ENCODE peak calls at places on chromosomes 4 and X, in nine cellular contexts. One of them, this sample, is unnamed.

GRCh38 chrX:41384041-41384705 is 50.2 kb downstream of the DDX3X start:
- DNase-seq in HepG2: no peak
- DNase-seq in IMR-90: peak
- DNase-seq in tibial nerve: peak
- DNase-seq in GM12891: no peak
- DNase-seq in suprapubic skin: peak
- DNase-seq in heart left ventricle: peak
- DNase-seq in lower leg skin: peak
- DNase-seq in GM12892: no peak
- DNase-seq in this sample: peak

GRCh38 chr4:186728631-186729271 is 5.1 kb upstream of the FAT1 start:
- DNase-seq in heart left ventricle: no peak
- DNase-seq in HepG2: peak
- DNase-seq in tibial nerve: no peak
- DNase-seq in lower leg skin: no peak
- DNase-seq in suprapubic skin: no peak
- DNase-seq in IMR-90: no peak
- DNase-seq in GM12891: no peak
- DNase-seq in GM12892: no peak
- DNase-seq in this sample: no peak

GRCh38 chrX:38868941-38869378 is 67.7 kb downstream of the MID1IP1 start:
- DNase-seq in IMR-90: peak
- DNase-seq in heart left ventricle: no peak
- DNase-seq in GM12891: no peak
- DNase-seq in suprapubic skin: no peak
- DNase-seq in tibial nerve: no peak
- DNase-seq in HepG2: no peak
- DNase-seq in lower leg skin: peak
- DNase-seq in GM12892: no peak
- DNase-seq in this sample: no peak

GRCh38 chr4:16162891-16163290 is 63.4 kb downstream of the TAPT1 start:
- DNase-seq in suprapubic skin: no peak
- DNase-seq in IMR-90: no peak
- DNase-seq in heart left ventricle: no peak
- DNase-seq in GM12892: no peak
- DNase-seq in GM12891: no peak
- DNase-seq in lower leg skin: no peak
- DNase-seq in HepG2: no peak
- DNase-seq in tibial nerve: no peak
- DNase-seq in this sample: no peak

GRCh38 chr4:6308890-6309643 is 39.4 kb downstream of the WFS1 start:
- DNase-seq in HepG2: peak
- DNase-seq in IMR-90: no peak
- DNase-seq in tibial nerve: no peak
- DNase-seq in GM12891: no peak
- DNase-seq in heart left ventricle: peak
- DNase-seq in lower leg skin: no peak
- DNase-seq in GM12892: no peak
- DNase-seq in suprapubic skin: no peak
- DNase-seq in this sample: no peak

GRCh38 chr4:176834531-176834930 is 41.8 kb upstream of the VEGFC start:
- DNase-seq in suprapubic skin: no peak
- DNase-seq in IMR-90: no peak
- DNase-seq in GM12891: no peak
- DNase-seq in lower leg skin: no peak
- DNase-seq in tibial nerve: no peak
- DNase-seq in heart left ventricle: no peak
- DNase-seq in GM12892: no peak
- DNase-seq in HepG2: no peak
- DNase-seq in this sample: no peak

GRCh38 chr4:98524271-98524670 is 134.1 kb downstream of the TSPAN5 start:
- DNase-seq in GM12892: no peak
- DNase-seq in lower leg skin: no peak
- DNase-seq in heart left ventricle: no peak
- DNase-seq in IMR-90: no peak
- DNase-seq in suprapubic skin: no peak
- DNase-seq in tibial nerve: no peak
- DNase-seq in HepG2: no peak
- DNase-seq in GM12891: no peak
- DNase-seq in this sample: no peak

GRCh38 chr4:156774422-156774821 is 197.2 kb downstream of the PDGFC start:
- DNase-seq in heart left ventricle: no peak
- DNase-seq in tibial nerve: no peak
- DNase-seq in GM12892: no peak
- DNase-seq in HepG2: peak
- DNase-seq in GM12891: no peak
- DNase-seq in IMR-90: peak
- DNase-seq in suprapubic skin: no peak
- DNase-seq in lower leg skin: peak
- DNase-seq in this sample: no peak

GRCh38 chrX:71621644-71622346 is 3.5 kb upstream of the CXCR3 start:
- DNase-seq in tibial nerve: no peak
- DNase-seq in lower leg skin: no peak
- DNase-seq in GM12892: no peak
- DNase-seq in GM12891: no peak
- DNase-seq in suprapubic skin: no peak
- DNase-seq in HepG2: no peak
- DNase-seq in IMR-90: peak
- DNase-seq in heart left ventricle: no peak
- DNase-seq in this sample: no peak

GRCh38 chr4:98746530-98746929 is 88.1 kb upstream of the TSPAN5 start:
- DNase-seq in IMR-90: peak
- DNase-seq in tibial nerve: no peak
- DNase-seq in heart left ventricle: no peak
- DNase-seq in suprapubic skin: no peak
- DNase-seq in HepG2: no peak
- DNase-seq in GM12891: no peak
- DNase-seq in lower leg skin: no peak
- DNase-seq in GM12892: no peak
- DNase-seq in this sample: no peak

GRCh38 chrX:307261-308111 is 11.1 kb downstream of the GTPBP6 start:
- DNase-seq in suprapubic skin: peak
- DNase-seq in IMR-90: no peak
- DNase-seq in tibial nerve: no peak
- DNase-seq in GM12891: no peak
- DNase-seq in lower leg skin: no peak
- DNase-seq in heart left ventricle: peak
- DNase-seq in HepG2: no peak
- DNase-seq in GM12892: peak
- DNase-seq in this sample: no peak

GRCh38 chr4:26406346-26406975 is 83.8 kb downstream of the CCKAR start:
- DNase-seq in suprapubic skin: no peak
- DNase-seq in IMR-90: peak
- DNase-seq in lower leg skin: no peak
- DNase-seq in GM12891: no peak
- DNase-seq in heart left ventricle: no peak
- DNase-seq in HepG2: no peak
- DNase-seq in tibial nerve: no peak
- DNase-seq in GM12892: no peak
- DNase-seq in this sample: no peak

GRCh38 chr4:23881674-23882337 is 8.0 kb downstream of the PPARGC1A start:
- DNase-seq in HepG2: peak
- DNase-seq in GM12891: no peak
- DNase-seq in tibial nerve: no peak
- DNase-seq in GM12892: no peak
- DNase-seq in heart left ventricle: no peak
- DNase-seq in IMR-90: no peak
- DNase-seq in suprapubic skin: no peak
- DNase-seq in lower leg skin: no peak
- DNase-seq in this sample: no peak

GRCh38 chr4:78613522-78614311 is 62.1 kb downstream of the ANXA3 start:
- DNase-seq in lower leg skin: no peak
- DNase-seq in heart left ventricle: no peak
- DNase-seq in HepG2: no peak
- DNase-seq in suprapubic skin: no peak
- DNase-seq in GM12891: no peak
- DNase-seq in IMR-90: no peak
- DNase-seq in tibial nerve: no peak
- DNase-seq in GM12892: no peak
- DNase-seq in this sample: no peak

GRCh38 chr4:151012836-151013235 is 2.2 kb downstream of the LRBA start:
- DNase-seq in tibial nerve: no peak
- DNase-seq in suprapubic skin: no peak
- DNase-seq in HepG2: no peak
- DNase-seq in IMR-90: no peak
- DNase-seq in GM12891: no peak
- DNase-seq in heart left ventricle: no peak
- DNase-seq in lower leg skin: no peak
- DNase-seq in GM12892: no peak
- DNase-seq in this sample: no peak

GRCh38 chr4:151014521-151015457 is at the start of gene LRBA:
- DNase-seq in HepG2: peak
- DNase-seq in GM12892: peak
- DNase-seq in tibial nerve: peak
- DNase-seq in lower leg skin: peak
- DNase-seq in GM12891: peak
- DNase-seq in IMR-90: peak
- DNase-seq in suprapubic skin: no peak
- DNase-seq in heart left ventricle: peak
- DNase-seq in this sample: peak

GRCh38 chr4:151013491-151013890 is 1.6 kb downstream of the LRBA start:
- DNase-seq in GM12892: no peak
- DNase-seq in heart left ventricle: no peak
- DNase-seq in IMR-90: no peak
- DNase-seq in lower leg skin: no peak
- DNase-seq in HepG2: no peak
- DNase-seq in suprapubic skin: no peak
- DNase-seq in tibial nerve: no peak
- DNase-seq in GM12891: no peak
- DNase-seq in this sample: no peak

GRCh38 chr4:151013944-151014343 is 1.1 kb downstream of the LRBA start:
- DNase-seq in HepG2: no peak
- DNase-seq in lower leg skin: no peak
- DNase-seq in heart left ventricle: no peak
- DNase-seq in tibial nerve: no peak
- DNase-seq in GM12892: no peak
- DNase-seq in GM12891: no peak
- DNase-seq in IMR-90: no peak
- DNase-seq in suprapubic skin: no peak
- DNase-seq in this sample: no peak

DNA sequence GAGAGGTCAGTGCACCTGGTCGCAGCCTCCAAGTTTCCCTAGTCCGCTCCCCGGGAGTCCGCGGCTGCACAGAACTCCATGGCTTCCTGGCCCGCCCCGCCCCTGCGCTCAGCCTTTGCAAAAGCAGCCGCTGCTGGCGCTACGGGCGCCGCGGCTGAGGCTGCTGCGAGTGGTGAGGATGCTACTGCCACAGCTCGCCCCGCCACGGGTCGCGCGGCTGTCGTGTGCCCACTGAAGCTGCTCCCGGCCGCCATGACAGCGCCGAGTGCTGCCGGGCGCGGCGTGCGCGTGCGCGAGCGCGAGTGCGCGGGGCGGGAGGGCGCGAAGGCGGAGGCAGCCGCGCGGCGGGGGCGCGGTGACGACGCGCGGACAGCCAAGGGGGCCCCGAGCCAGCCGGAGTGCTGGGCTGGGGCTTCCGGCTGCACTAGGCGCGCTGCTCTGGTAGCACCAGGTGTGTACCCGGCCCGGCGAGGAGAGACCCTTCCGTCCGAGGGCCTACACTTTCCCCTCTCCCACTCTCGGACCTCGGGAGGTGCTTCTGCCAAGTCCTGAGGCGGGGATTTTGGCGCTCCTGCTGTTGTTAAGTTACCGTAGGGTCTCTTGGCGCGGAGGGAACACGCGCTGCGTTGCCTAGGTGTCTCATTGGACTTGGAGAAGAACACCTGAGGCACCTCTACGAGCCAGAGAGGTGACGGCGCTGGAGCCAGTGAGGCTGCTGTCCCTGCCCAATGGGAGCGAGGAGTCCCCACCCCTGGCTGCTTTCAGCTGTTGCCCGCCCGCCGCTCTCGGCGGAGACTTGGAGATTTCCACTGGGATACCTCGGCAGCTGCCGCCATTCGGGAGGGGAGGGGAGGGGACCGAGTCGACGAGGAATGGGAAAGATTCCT is 617 bp upstream of the LRBA start:
- DNase-seq in suprapubic skin: peak
- DNase-seq in GM12891: peak
- DNase-seq in tibial nerve: peak
- DNase-seq in HepG2: peak
- DNase-seq in IMR-90: peak
- DNase-seq in GM12892: peak
- DNase-seq in lower leg skin: peak
- DNase-seq in heart left ventricle: peak
- DNase-seq in this sample: peak
- TF ChIP-seq POLR2A in suprapubic skin: no peak
- TF ChIP-seq POLR2A in GM12891: peak
- TF ChIP-seq POLR2A in tibial nerve: peak
- TF ChIP-seq POLR2A in HepG2: peak
- TF ChIP-seq POLR2A in IMR-90: no peak
- TF ChIP-seq POLR2A in GM12892: peak
- TF ChIP-seq POLR2A in lower leg skin: no peak
- TF ChIP-seq POLR2A in heart left ventricle: peak
- TF ChIP-seq POLR2A in this sample: peak

DNA sequence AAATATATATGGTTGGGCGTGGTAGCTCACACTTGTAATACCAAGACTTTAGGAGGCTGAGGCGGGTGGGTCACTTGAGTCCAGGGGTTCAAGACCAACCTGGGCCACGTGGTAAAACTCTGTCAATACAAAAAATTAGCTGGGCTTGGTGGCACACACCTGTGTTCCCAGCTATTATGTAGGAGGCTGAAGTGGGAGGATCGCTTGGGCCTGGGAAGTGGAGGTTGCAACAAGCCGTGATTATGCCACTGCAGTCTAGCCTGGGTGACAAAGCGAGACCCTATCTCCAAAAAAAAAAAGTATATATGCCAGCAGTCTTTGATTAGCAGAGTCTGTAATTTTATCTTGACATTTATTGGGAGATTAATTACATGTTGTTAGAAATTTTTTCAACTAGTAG is 8.7 kb downstream of the EIF2S3 start:
- DNase-seq in HepG2: no peak
- DNase-seq in IMR-90: no peak
- DNase-seq in suprapubic skin: no peak
- DNase-seq in GM12891: no peak
- DNase-seq in GM12892: no peak
- DNase-seq in lower leg skin: no peak
- DNase-seq in heart left ventricle: no peak
- DNase-seq in tibial nerve: no peak
- DNase-seq in this sample: no peak
- TF ChIP-seq POLR2A in HepG2: no peak
- TF ChIP-seq POLR2A in IMR-90: no peak
- TF ChIP-seq POLR2A in suprapubic skin: no peak
- TF ChIP-seq POLR2A in GM12891: peak
- TF ChIP-seq POLR2A in GM12892: no peak
- TF ChIP-seq POLR2A in lower leg skin: no peak
- TF ChIP-seq POLR2A in heart left ventricle: no peak
- TF ChIP-seq POLR2A in tibial nerve: no peak
- TF ChIP-seq POLR2A in this sample: no peak

GRCh38 chr4:69717778-69718177 is 42.6 kb downstream of the SULT1B1 start:
- DNase-seq in tibial nerve: no peak
- DNase-seq in IMR-90: no peak
- DNase-seq in HepG2: no peak
- DNase-seq in GM12892: no peak
- DNase-seq in suprapubic skin: no peak
- DNase-seq in lower leg skin: no peak
- DNase-seq in GM12891: no peak
- DNase-seq in heart left ventricle: no peak
- DNase-seq in this sample: no peak
- TF ChIP-seq POLR2A in tibial nerve: no peak
- TF ChIP-seq POLR2A in IMR-90: no peak
- TF ChIP-seq POLR2A in HepG2: no peak
- TF ChIP-seq POLR2A in GM12892: no peak
- TF ChIP-seq POLR2A in suprapubic skin: no peak
- TF ChIP-seq POLR2A in lower leg skin: no peak
- TF ChIP-seq POLR2A in GM12891: no peak
- TF ChIP-seq POLR2A in heart left ventricle: no peak
- TF ChIP-seq POLR2A in this sample: no peak

GRCh38 chrX:154365997-154366665 is 8.3 kb downstream of the FLNA start:
- DNase-seq in heart left ventricle: no peak
- DNase-seq in lower leg skin: no peak
- DNase-seq in GM12891: no peak
- DNase-seq in HepG2: no peak
- DNase-seq in suprapubic skin: no peak
- DNase-seq in GM12892: no peak
- DNase-seq in IMR-90: no peak
- DNase-seq in tibial nerve: no peak
- DNase-seq in this sample: no peak
- TF ChIP-seq POLR2A in heart left ventricle: no peak
- TF ChIP-seq POLR2A in lower leg skin: no peak
- TF ChIP-seq POLR2A in GM12891: no peak
- TF ChIP-seq POLR2A in HepG2: no peak
- TF ChIP-seq POLR2A in suprapubic skin: no peak
- TF ChIP-seq POLR2A in GM12892: no peak
- TF ChIP-seq POLR2A in IMR-90: no peak
- TF ChIP-seq POLR2A in tibial nerve: no peak
- TF ChIP-seq POLR2A in this sample: no peak

This sample was measured in H54.